ENCODE peak calls at places on chromosome 3, in eight cellular contexts. O is hepatocyte, B is HCT116, L is OCI-LY7, C is neural progenitor cell, Q is PC-3, G is GM23338, I is SK-N-SH. P is an unnamed sample.

GRCh38 chr3:155386817-155387403 is 93.4 kb upstream of the STRIT1 start:
- DNase-seq in B (no peak), I (no peak), C (no peak), Q (no peak), L (no peak), G (no peak), O (no peak), P (no peak)

GRCh38 chr3:103126111-103126510 is 691.3 kb downstream of the ZPLD1 start:
- DNase-seq in Q (no peak), L (no peak), B (no peak), G (no peak), C (no peak), O (no peak), I (no peak), P (no peak)

GRCh38 chr3:141387446-141388030 is 19.2 kb downstream of the ZBTB38 start:
- DNase-seq in O (no peak), Q (no peak), I (no peak), C (no peak), L (peak), G (no peak), B (no peak), P (peak)

GRCh38 chr3:37944243-37944955 is 46.2 kb upstream of the VILL start:
- DNase-seq in C (no peak), B (no peak), Q (no peak), L (no peak), I (no peak), O (no peak), G (no peak), P (no peak)

GRCh38 chr3:107112356-107112755 is 264.9 kb upstream of the CCDC54 start:
- DNase-seq in L (no peak), G (no peak), O (no peak), I (no peak), B (no peak), Q (no peak), C (no peak), P (no peak)

GRCh38 chr3:64411101-64411500 is 185.8 kb upstream of the PRICKLE2 start:
- DNase-seq in I (no peak), B (no peak), C (no peak), G (no peak), Q (no peak), O (no peak), L (no peak), P (no peak)

GRCh38 chr3:146390967-146391366 is 78.4 kb downstream of the PLSCR2 start:
- DNase-seq in B (no peak), C (no peak), G (no peak), I (no peak), O (no peak), L (no peak), Q (no peak), P (no peak)

GRCh38 chr3:71194785-71195184 is 388.7 kb downstream of the FOXP1 start:
- DNase-seq in C (no peak), B (no peak), Q (no peak), I (no peak), G (peak), L (no peak), O (no peak), P (no peak)

GRCh38 chr3:110815008-110815583 is 256.5 kb upstream of the NECTIN3 start:
- DNase-seq in I (peak), C (no peak), Q (peak), G (no peak), B (peak), L (no peak), O (peak), P (no peak)

GRCh38 chr3:72185549-72186484 is 400.9 kb upstream of the PROK2 start:
- DNase-seq in I (no peak), L (peak), B (no peak), Q (peak), C (no peak), O (peak), G (no peak), P (no peak)

GRCh38 chr3:192835818-192836468 is 81.7 kb downstream of the MB21D2 start:
- DNase-seq in Q (no peak), G (no peak), L (no peak), B (no peak), O (no peak), C (no peak), I (no peak), P (no peak)

GRCh38 chr3:96331341-96331740 is 483.1 kb upstream of the EPHA6 start:
- DNase-seq in B (no peak), Q (peak), O (no peak), I (no peak), G (peak), C (no peak), L (no peak), P (peak)

GRCh38 chr3:46017720-46018119 is 9.6 kb downstream of the XCR1 start:
- DNase-seq in I (no peak), L (no peak), O (no peak), C (no peak), B (no peak), G (no peak), Q (no peak), P (no peak)

GRCh38 chr3:134377896-134378295 is 3.6 kb upstream of the AMOTL2 start:
- DNase-seq in Q (no peak), L (no peak), O (no peak), G (no peak), I (no peak), C (peak), B (no peak), P (no peak)

GRCh38 chr3:186930143-186930638 is at the start of gene ST6GAL1:
- DNase-seq in Q (peak), I (peak), B (peak), C (peak), G (peak), L (peak), O (peak), P (peak)

GRCh38 chr3:194824676-194825075 is 139.0 kb downstream of the FAM43A start:
- DNase-seq in C (no peak), I (no peak), L (no peak), G (no peak), B (no peak), O (no peak), Q (peak), P (no peak)

GRCh38 chr3:169082076-169082475 is 581.4 kb downstream of the MECOM start:
- DNase-seq in C (no peak), O (no peak), Q (no peak), B (no peak), I (no peak), G (no peak), L (no peak), P (no peak)

GRCh38 chr3:73432021-73432722 is 192.6 kb downstream of the PDZRN3 start:
- DNase-seq in G (peak), L (peak), Q (peak), I (peak), B (peak), O (peak), C (peak), P (peak)

GRCh38 chr3:195114026-195114425 is 156.9 kb downstream of the XXYLT1 start:
- DNase-seq in C (no peak), B (no peak), O (no peak), I (no peak), G (no peak), Q (no peak), L (no peak), P (no peak)

GRCh38 chr3:122800838-122801237 is 6.0 kb downstream of the SLC49A4 start:
- DNase-seq in C (no peak), L (no peak), O (no peak), G (no peak), I (no peak), B (no peak), Q (no peak), P (no peak)

GRCh38 chr3:109035082-109035481 is 81.4 kb upstream of the GUCA1C start:
- DNase-seq in O (no peak), G (no peak), B (no peak), L (no peak), I (no peak), C (no peak), Q (no peak), P (no peak)

GRCh38 chr3:117399311-117400068 is 689.9 kb downstream of the TUSC7 start:
- DNase-seq in I (no peak), G (peak), C (peak), Q (no peak), O (no peak), L (no peak), B (no peak), P (no peak)

GRCh38 chr3:177283983-177284382 is 86.7 kb upstream of the TBL1XR1 start:
- DNase-seq in L (no peak), Q (no peak), C (no peak), O (no peak), G (no peak), B (no peak), I (no peak), P (no peak)

GRCh38 chr3:152264378-152264777 is 4.4 kb upstream of the MBNL1 start:
- DNase-seq in I (no peak), L (no peak), B (no peak), Q (no peak), C (no peak), G (no peak), O (no peak), P (no peak)

GRCh38 chr3:14285526-14285925 is 106.9 kb downstream of the LSM3 start:
- DNase-seq in G (no peak), L (no peak), Q (no peak), B (no peak), C (peak), I (no peak), O (no peak), P (no peak)
- TF ChIP-seq EZH2phosphoT487 in G (no peak), L (no peak), Q (no peak), B (no peak), C (no peak), I (no peak), O (no peak), P (no peak)

GRCh38 chr3:184773341-184774186 is 38.4 kb upstream of the VPS8 start:
- DNase-seq in Q (no peak), B (no peak), G (peak), C (peak), L (no peak), O (no peak), I (peak), P (no peak)

GRCh38 chr3:184777566-184778356 is 34.2 kb upstream of the VPS8 start:
- DNase-seq in I (peak), C (peak), O (peak), Q (peak), B (peak), L (peak), G (peak), P (peak)

GRCh38 chr3:184772667-184773272 is 39.2 kb upstream of the VPS8 start:
- DNase-seq in L (no peak), I (no peak), G (no peak), B (no peak), Q (no peak), O (no peak), C (no peak), P (no peak)

GRCh38 chr3:184776916-184777315 is 35.0 kb upstream of the VPS8 start:
- DNase-seq in L (no peak), O (no peak), B (no peak), I (no peak), Q (no peak), C (no peak), G (no peak), P (no peak)

DNA sequence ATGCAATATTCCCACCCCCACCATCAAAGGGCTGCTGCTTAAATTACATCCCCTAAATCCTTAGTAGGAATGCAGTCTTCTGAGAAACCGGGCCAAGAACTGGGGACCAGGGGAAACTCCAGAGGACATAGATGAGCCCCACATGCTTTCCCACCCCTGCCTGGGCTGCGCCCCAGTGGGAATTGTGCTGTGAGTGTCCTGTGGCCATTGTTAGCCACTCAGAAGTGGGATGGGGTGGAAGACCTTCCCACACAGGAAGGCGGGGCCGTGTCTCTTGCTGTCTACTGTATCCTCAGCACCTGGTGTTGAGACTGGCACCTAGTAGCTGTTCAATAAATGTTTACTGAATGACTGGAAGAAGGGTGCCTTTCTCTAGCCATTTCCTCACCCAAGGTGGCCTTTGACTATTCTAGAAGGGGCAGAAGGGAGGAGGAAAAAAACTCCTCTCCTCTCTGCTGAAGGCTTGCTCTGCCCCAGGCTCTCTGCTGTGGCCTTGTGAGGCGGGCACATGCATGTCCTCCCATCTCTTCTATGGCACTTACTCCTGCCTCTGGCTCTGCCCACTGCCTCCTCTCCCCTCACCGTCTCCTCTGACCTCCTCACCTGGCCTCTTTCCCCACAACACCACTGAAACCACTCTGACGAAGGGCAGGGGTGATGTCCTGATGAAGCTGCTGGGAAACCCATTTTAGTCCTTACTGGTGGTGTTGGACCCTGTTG is 36.8 kb upstream of the VPS8 start:
- DNase-seq in L (no peak), Q (no peak), I (no peak), G (no peak), O (no peak), C (no peak), B (no peak), P (no peak)
- TF ChIP-seq CTCF in L (no peak), Q (no peak), I (no peak), G (no peak), O (no peak), C (no peak), B (no peak), P (no peak)

GRCh38 chr3:135752851-135753250 is 212.7 kb upstream of the PPP2R3A start:
- DNase-seq in G (peak), I (no peak), O (peak), B (no peak), C (peak), Q (peak), L (no peak), P (no peak)
- TF ChIP-seq EZH2phosphoT487 in G (no peak), I (no peak), O (no peak), B (no peak), C (no peak), Q (no peak), L (no peak), P (no peak)

GRCh38 chr3:8629151-8630021 is 15.2 kb downstream of the SSUH2 start:
- DNase-seq in I (no peak), B (peak), G (no peak), O (peak), C (no peak), Q (peak), L (no peak), P (no peak)
- TF ChIP-seq CTCF in I (no peak), B (no peak), G (no peak), O (no peak), C (no peak), Q (no peak), L (no peak), P (no peak)

P was measured in MM.1S.